ENCODE peak calls at places on chromosomes 11 and 22, in seven cellular contexts. X, R, E, Z, V, A and B are unnamed samples.

GRCh38 chr11:2991477-2992233 is 474 bp downstream of the NAP1L4 start:
- DNase-seq in E (peak; percentile 65), R (peak; percentile 51), X (no peak), Z (no peak), V (no peak), A (no peak), B (peak; percentile 29)

GRCh38 chr11:8082391-8083087 is 1.5 kb downstream of the TUB start:
- DNase-seq in X (no peak), A (no peak), V (peak; percentile 83), R (no peak), E (peak; percentile 61), Z (no peak), B (no peak)

GRCh38 chr11:129283141-129283540 is 91.0 kb upstream of the ARHGAP32 start:
- DNase-seq in E (no peak), A (no peak), X (no peak), Z (no peak), R (no peak), V (no peak), B (no peak)

GRCh38 chr22:23898006-23898974 is 4.1 kb downstream of the MIF start:
- DNase-seq in Z (no peak), V (no peak), A (no peak), X (no peak), E (no peak), R (no peak), B (no peak)

GRCh38 chr11:72589802-72590761 is 84.1 kb downstream of the PDE2A start:
- DNase-seq in X (peak; percentile 63), Z (peak; percentile 52), V (peak; percentile 83), R (peak; percentile 14), A (peak; percentile 77), E (peak; percentile 85), B (no peak)

GRCh38 chr22:39434243-39434653 is 22.6 kb upstream of the MGAT3 start:
- DNase-seq in A (no peak), R (no peak), E (no peak), Z (no peak), V (no peak), X (no peak), B (no peak)

GRCh38 chr11:104713366-104713765 is 184.9 kb downstream of the CASP12 start:
- DNase-seq in Z (no peak), X (no peak), A (no peak), V (no peak), R (peak; percentile 75), E (no peak), B (no peak)

GRCh38 chr11:73578786-73579185 is 19.1 kb downstream of the FAM168A start:
- DNase-seq in V (no peak), A (no peak), E (no peak), Z (no peak), R (no peak), X (no peak), B (no peak)

GRCh38 chr11:92057849-92058442 is 166.7 kb upstream of the FAT3 start:
- DNase-seq in V (no peak), E (no peak), A (no peak), X (no peak), R (no peak), Z (no peak), B (no peak)

GRCh38 chr11:25953015-25953414 is 378.9 kb upstream of the ANO3 start:
- DNase-seq in V (no peak), Z (no peak), X (no peak), A (no peak), E (no peak), R (no peak), B (no peak)

GRCh38 chr11:32115406-32115805 is 24.5 kb downstream of the RCN1 start:
- DNase-seq in V (no peak), R (no peak), A (no peak), Z (no peak), X (no peak), E (no peak), B (no peak)

GRCh38 chr11:71992331-71992730 is 6.4 kb upstream of the IL18BP start:
- DNase-seq in A (no peak), Z (no peak), R (no peak), E (no peak), V (no peak), X (no peak), B (no peak)

GRCh38 chr11:115759622-115760527 is 255.7 kb upstream of the CADM1 start:
- DNase-seq in R (peak; percentile 10), Z (no peak), E (peak; percentile 56), A (peak; percentile 31), X (peak; percentile 67), V (peak; percentile 73), B (no peak)

GRCh38 chr11:110337570-110338193 is 41.3 kb upstream of the RDX start:
- DNase-seq in X (no peak), Z (no peak), R (peak; percentile 29), E (no peak), V (no peak), A (no peak), B (no peak)

GRCh38 chr22:49756201-49756600 is 71.5 kb downstream of the BRD1 start:
- DNase-seq in R (no peak), A (no peak), E (no peak), Z (no peak), V (no peak), X (peak; percentile 24), B (no peak)

GRCh38 chr11:66976048-66976467 is 954 bp downstream of the C11orf86 start:
- DNase-seq in A (peak; percentile 76), Z (no peak), R (no peak), V (peak; percentile 76), E (peak; percentile 89), X (no peak), B (no peak)

GRCh38 chr22:49574861-49575702 is 252.6 kb downstream of the BRD1 start:
- DNase-seq in X (peak; percentile 11), V (no peak), R (no peak), Z (no peak), A (no peak), E (no peak), B (no peak)

GRCh38 chr11:64449381-64450167 is 90.6 kb downstream of the RPS6KA4 start:
- DNase-seq in E (peak; percentile 88), R (peak; percentile 22), A (peak; percentile 80), Z (peak; percentile 68), X (peak; percentile 53), V (peak; percentile 89), B (no peak)

GRCh38 chr11:93236741-93237675 is 39.2 kb upstream of the SLC36A4 start:
- DNase-seq in A (peak; percentile 48), X (no peak), V (peak; percentile 60), Z (no peak), E (no peak), R (peak; percentile 43), B (no peak)

GRCh38 chr22:45468872-45469572 is 33.7 kb upstream of the FBLN1 start:
- DNase-seq in R (peak; percentile 70), Z (no peak), A (no peak), V (no peak), E (no peak), X (peak; percentile 26), B (peak; percentile 20)

GRCh38 chr11:9143726-9144125 is 52.3 kb upstream of the SCUBE2 start:
- DNase-seq in V (no peak), R (peak; percentile 22), E (no peak), Z (no peak), A (no peak), X (no peak), B (no peak)

GRCh38 chr11:114134870-114135269 is 75.4 kb downstream of the ZBTB16 start:
- DNase-seq in Z (no peak), A (no peak), V (no peak), X (no peak), E (no peak), R (peak; percentile 76), B (no peak)

GRCh38 chr11:44623716-44624491 is 58.4 kb downstream of the CD82 start:
- DNase-seq in R (no peak), E (no peak), V (no peak), Z (peak; percentile 29), X (peak; percentile 29), A (no peak), B (peak; percentile 22)

GRCh38 chr11:117919326-117920275 is 9.6 kb downstream of the TMPRSS13 start:
- DNase-seq in A (no peak), Z (no peak), X (no peak), V (no peak), R (no peak), E (no peak), B (peak; percentile 1)

GRCh38 chr11:64165482-64165841 is 451 bp downstream of the MACROD1 start:
- DNase-seq in X (peak; percentile 67), A (peak; percentile 34), E (no peak), Z (no peak), V (no peak), R (no peak), B (no peak)

GRCh38 chr11:62593434-62594044 is 2.2 kb upstream of the TUT1 start:
- DNase-seq in Z (peak; percentile 80), V (peak; percentile 88), E (peak; percentile 89), X (peak; percentile 81), A (peak; percentile 81), R (peak; percentile 65), B (peak; percentile 77)
- TF ChIP-seq CTCF in Z (peak; percentile 71), V (peak; percentile 71), E (no peak), X (no peak), A (no peak), R (peak; percentile 78), B (no peak)

DNA sequence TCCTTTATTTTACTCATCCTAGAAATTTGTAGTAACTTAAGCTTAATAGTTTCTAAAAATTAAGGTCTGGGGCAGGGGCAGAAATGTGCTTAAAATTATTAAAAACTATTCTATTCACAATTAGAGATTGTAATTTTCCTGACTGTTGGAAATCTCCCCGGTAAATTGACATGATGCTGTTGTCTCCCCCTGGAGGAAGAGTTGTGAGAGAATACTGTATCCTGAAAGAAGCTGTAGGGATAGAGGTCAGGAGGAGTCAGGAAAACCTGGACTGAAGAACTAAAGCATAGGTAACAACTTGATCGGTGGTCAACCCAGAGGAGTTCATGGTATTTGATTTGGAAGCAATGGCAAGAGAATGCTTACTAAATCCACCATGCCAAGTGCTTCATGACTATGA is 16.2 kb upstream of the ESAM start:
- DNase-seq in V (no peak), E (no peak), R (no peak), X (no peak), A (no peak), Z (no peak), B (no peak)
- TF ChIP-seq CTCF in V (peak; percentile 55), E (no peak), R (peak; percentile 23), X (no peak), A (no peak), Z (no peak), B (no peak)

GRCh38 chr11:12161603-12162350 is 51.4 kb downstream of the MICAL2 start:
- DNase-seq in Z (no peak), A (no peak), E (no peak), R (no peak), V (no peak), X (no peak), B (no peak)
- TF ChIP-seq CTCF in Z (no peak), A (no peak), E (no peak), R (no peak), V (no peak), X (no peak), B (no peak)

DNA sequence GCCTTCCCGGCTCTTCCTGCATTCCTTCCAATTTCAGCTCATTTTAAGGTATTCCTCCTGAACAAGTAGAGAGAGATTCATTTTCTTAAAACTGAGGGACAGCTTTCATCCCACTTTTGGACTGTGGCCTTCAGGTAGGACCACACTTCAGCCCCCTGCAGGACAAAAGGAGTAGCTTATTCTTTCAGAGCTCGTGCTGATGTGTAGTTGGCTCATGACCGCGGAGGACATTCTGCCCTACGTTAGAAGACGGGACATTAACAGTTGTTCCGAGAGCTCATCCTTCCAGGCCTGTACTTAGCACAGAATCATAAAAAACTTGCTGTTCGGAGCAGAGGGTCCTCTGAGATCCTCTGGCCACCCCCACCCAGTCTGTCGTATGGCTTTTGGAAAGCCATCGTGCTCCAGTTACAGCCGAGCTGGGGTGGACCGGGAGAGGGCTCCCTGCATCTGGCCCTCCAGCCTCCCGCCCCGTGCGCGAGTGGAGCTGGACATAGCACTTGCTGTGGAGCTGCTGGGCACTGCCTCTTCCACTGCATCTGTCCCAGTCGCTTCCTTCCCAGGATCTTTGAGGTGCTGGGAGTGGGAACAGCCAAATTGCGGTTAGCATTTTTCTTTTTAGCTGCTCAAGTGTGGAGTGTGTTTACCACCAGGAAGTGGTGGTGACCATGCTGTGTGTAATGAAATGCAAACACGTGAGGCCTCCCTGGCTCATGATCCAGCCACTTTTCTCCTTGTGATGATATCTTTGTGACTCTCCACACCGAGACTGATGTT is 250.3 kb downstream of the TBC1D22A start:
- DNase-seq in A (no peak), E (no peak), V (no peak), Z (no peak), R (peak; percentile 57), X (peak; percentile 27), B (no peak)
- TF ChIP-seq CTCF in A (peak; percentile 49), E (peak; percentile 17), V (peak; percentile 36), Z (no peak), R (peak; percentile 18), X (no peak), B (no peak)